ENCODE peak calls at places on chromosome 13, in six cellular contexts. F is AG10803, S is omental fat pad, D is adrenal gland, H is tibial nerve, T is neural progenitor cell. N is an unnamed sample.

GRCh38 chr13:79528356-79528755 is 47.4 kb downstream of the NDFIP2 start:
- DNase-seq in T (no peak), D (no peak), F (no peak), H (no peak), S (no peak), N (no peak)

GRCh38 chr13:75566658-75567057 is 17.1 kb downstream of the UCHL3 start:
- DNase-seq in H (no peak), S (no peak), T (no peak), F (peak), D (no peak), N (no peak)

GRCh38 chr13:106156468-106156867 is 379.0 kb downstream of the EFNB2 start:
- DNase-seq in T (no peak), H (no peak), D (no peak), S (no peak), F (peak), N (no peak)

GRCh38 chr13:65154661-65155447 is 2075.3 kb downstream of the PCDH9 start:
- DNase-seq in T (no peak), H (no peak), S (no peak), F (no peak), D (no peak), N (no peak)

GRCh38 chr13:90696254-90696653 is 651.2 kb upstream of the MIR17HG start:
- DNase-seq in S (no peak), D (no peak), F (peak), H (no peak), T (no peak), N (no peak)

GRCh38 chr13:68727165-68727564 is 1380.5 kb upstream of the ATXN8OS start:
- DNase-seq in S (no peak), T (no peak), D (no peak), F (no peak), H (no peak), N (no peak)

GRCh38 chr13:112821340-112822055 is 131.7 kb downstream of the ATP11A start:
- DNase-seq in D (no peak), T (no peak), H (no peak), F (peak), S (no peak), N (no peak)

GRCh38 chr13:113625965-113626661 is 31.9 kb downstream of the ATP4B start:
- DNase-seq in S (no peak), D (no peak), T (no peak), H (no peak), F (peak), N (no peak)

GRCh38 chr13:78603240-78603947 is at the start of gene POU4F1:
- DNase-seq in H (no peak), F (no peak), S (no peak), D (no peak), T (peak), N (peak)

GRCh38 chr13:56755181-56755580 is 385.5 kb upstream of the PRR20A start:
- DNase-seq in H (no peak), T (peak), F (no peak), S (no peak), D (no peak), N (no peak)
- TF ChIP-seq CTCF in H (no peak), T (peak), F (no peak), S (no peak), D (no peak), N (no peak)

GRCh38 chr13:43895940-43896339 is 16.2 kb downstream of the LACC1 start:
- DNase-seq in S (no peak), F (peak), T (no peak), D (no peak), H (no peak), N (no peak)

DNA sequence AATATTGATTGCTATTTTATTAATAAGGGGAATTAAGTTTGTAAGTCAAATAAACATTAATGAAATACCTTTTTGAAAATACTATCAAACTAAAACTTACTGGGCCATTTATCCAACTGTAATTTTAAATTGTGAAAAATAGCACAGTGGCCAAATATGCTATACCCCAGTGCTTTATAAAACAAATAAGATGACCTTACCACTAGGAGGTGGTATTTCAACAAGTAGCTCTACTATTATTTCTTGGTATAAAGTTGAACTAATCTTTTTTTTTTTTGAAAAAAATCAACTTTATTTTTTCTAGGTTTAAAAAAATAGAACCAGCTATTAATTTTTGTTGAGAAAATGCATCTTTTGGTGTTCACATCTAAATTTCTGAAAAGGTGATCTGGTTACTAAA is 14.7 kb downstream of the LACC1 start:
- DNase-seq in H (no peak), F (no peak), T (no peak), D (no peak), S (no peak), N (no peak)
- TF ChIP-seq CTCF in H (no peak), F (peak), T (peak), D (no peak), S (no peak), N (no peak)

GRCh38 chr13:48068036-48068435 is 26.9 kb downstream of the MED4 start:
- DNase-seq in H (no peak), D (no peak), T (no peak), S (no peak), F (no peak), N (no peak)
- TF ChIP-seq CTCF in H (no peak), D (no peak), T (no peak), S (no peak), F (no peak), N (no peak)

GRCh38 chr13:31161583-31162150 is at the start of gene HSPH1:
- DNase-seq in S (peak), T (peak), F (peak), D (peak), H (peak), N (peak)
- TF ChIP-seq CTCF in S (no peak), T (peak), F (peak), D (no peak), H (no peak), N (no peak)

GRCh38 chr13:24625870-24626419 is 54.3 kb upstream of the ATP12A start:
- DNase-seq in H (no peak), T (no peak), D (no peak), F (no peak), S (no peak), N (peak)

GRCh38 chr13:24625324-24625723 is 54.9 kb upstream of the ATP12A start:
- DNase-seq in D (no peak), H (no peak), F (no peak), T (no peak), S (no peak), N (peak)

GRCh38 chr13:24627864-24628418 is 52.3 kb upstream of the ATP12A start:
- DNase-seq in F (no peak), D (no peak), T (no peak), S (no peak), H (no peak), N (no peak)

GRCh38 chr13:24626449-24626848 is 53.8 kb upstream of the ATP12A start:
- DNase-seq in F (no peak), D (no peak), H (no peak), T (no peak), S (no peak), N (no peak)

GRCh38 chr13:24627090-24627714 is 53.0 kb upstream of the ATP12A start:
- DNase-seq in H (no peak), F (peak), T (peak), D (no peak), S (no peak), N (no peak)
- TF ChIP-seq CTCF in H (peak), F (peak), T (peak), D (no peak), S (no peak), N (no peak)

DNA sequence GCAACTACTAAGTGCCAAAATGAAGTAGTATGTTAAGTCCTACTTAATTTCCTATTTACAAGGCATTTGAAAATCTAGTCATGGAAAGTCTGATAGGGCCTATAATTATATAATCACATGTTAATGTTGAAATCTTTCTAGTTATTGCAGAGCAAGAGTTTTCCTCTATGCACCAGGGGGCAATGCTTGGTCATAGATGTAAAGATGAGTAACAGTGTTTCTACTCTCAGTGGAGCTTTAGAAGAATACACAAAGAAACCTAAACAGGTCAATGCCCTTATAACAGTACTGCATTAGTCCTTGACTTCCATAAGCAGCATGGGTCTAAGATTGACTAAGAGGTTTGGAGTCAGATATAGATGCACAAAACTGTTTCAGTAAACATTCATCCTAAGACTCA is 218.7 kb downstream of the KCTD12 start:
- DNase-seq in T (no peak), F (peak), S (no peak), H (no peak), D (no peak), N (no peak)
- TF ChIP-seq CTCF in T (no peak), F (peak), S (no peak), H (peak), D (no peak), N (no peak)

GRCh38 chr13:40974460-40975407 is 44.4 kb downstream of the ELF1 start:
- DNase-seq in F (peak), D (no peak), T (peak), H (no peak), S (no peak), N (no peak)
- TF ChIP-seq CTCF in F (peak), D (peak), T (peak), H (peak), S (no peak), N (peak)